ENCODE peak calls at places on chromosomes 2 and 18, in nine cellular contexts. X, E, W, U, S, Q, N, T and A are unnamed samples.

GRCh38 chr2:234763051-234763909 is 188.5 kb upstream of the SH3BP4 start:
- DNase-seq in X (no peak), E (no peak), W (no peak), U (no peak), S (no peak), Q (no peak), N (no peak), T (no peak), A (no peak)

GRCh38 chr2:119426801-119427395 is 4.8 kb upstream of the TMEM37 start:
- DNase-seq in X (peak; percentile 78), E (no peak), W (no peak), U (peak; percentile 91), S (no peak), Q (no peak), N (peak; percentile 89), T (no peak), A (no peak)

GRCh38 chr2:176390276-176390675 is 121.0 kb downstream of the MTX2 start:
- DNase-seq in X (no peak), E (no peak), W (no peak), U (no peak), S (no peak), Q (no peak), N (no peak), T (no peak), A (no peak)

GRCh38 chr2:43026451-43027102 is 199.8 kb downstream of the ZFP36L2 start:
- DNase-seq in X (no peak), E (no peak), W (no peak), U (no peak), S (peak; percentile 55), Q (no peak), N (no peak), T (no peak), A (no peak)

GRCh38 chr2:231672617-231673347 is 35.5 kb upstream of the PTMA start:
- DNase-seq in X (peak; percentile 80), E (no peak), W (peak; percentile 93), U (peak; percentile 87), S (peak; percentile 76), Q (peak; percentile 79), N (peak; percentile 72), T (no peak), A (peak; percentile 75)

GRCh38 chr2:185227391-185227790 is 511.2 kb upstream of the FSIP2 start:
- DNase-seq in X (no peak), E (no peak), W (no peak), U (no peak), S (no peak), Q (no peak), N (no peak), T (no peak), A (no peak)

GRCh38 chr2:26076001-26076587 is 42.2 kb downstream of the RAB10 start:
- DNase-seq in X (no peak), E (no peak), W (no peak), U (no peak), S (no peak), Q (no peak), N (no peak), T (no peak), A (no peak)

GRCh38 chr2:126145752-126146151 is 510.2 kb upstream of the GYPC start:
- DNase-seq in X (no peak), E (no peak), W (peak; percentile 3), U (no peak), S (no peak), Q (no peak), N (no peak), T (no peak), A (no peak)

GRCh38 chr2:133666621-133667020 is 98.4 kb upstream of the NCKAP5 start:
- DNase-seq in X (no peak), E (no peak), W (no peak), U (no peak), S (no peak), Q (no peak), N (no peak), T (no peak), A (no peak)

GRCh38 chr2:234955091-234955511 is 3.3 kb downstream of the SH3BP4 start:
- DNase-seq in X (peak; percentile 29), E (no peak), W (peak; percentile 37), U (no peak), S (no peak), Q (no peak), N (no peak), T (no peak), A (no peak)

GRCh38 chr18:79607361-79607930 is 72.2 kb upstream of the CTDP1 start:
- DNase-seq in X (peak; percentile 43), E (no peak), W (no peak), U (no peak), S (peak; percentile 76), Q (no peak), N (no peak), T (no peak), A (no peak)

GRCh38 chr2:232937278-232937906 is 67.3 kb downstream of the SNORC start:
- DNase-seq in X (no peak), E (no peak), W (no peak), U (no peak), S (no peak), Q (no peak), N (no peak), T (no peak), A (no peak)

GRCh38 chr2:73839653-73840411 is 11.1 kb downstream of the STAMBP start:
- DNase-seq in X (no peak), E (no peak), W (no peak), U (no peak), S (no peak), Q (no peak), N (no peak), T (no peak), A (no peak)
- TF ChIP-seq POLR2AphosphoS5 in X (peak; percentile 43), E (no peak), W (no peak), U (no peak), S (no peak), Q (no peak), N (no peak), T (no peak), A (no peak)

GRCh38 chr2:238439093-238439849 is 12.5 kb downstream of the ASB1 start:
- DNase-seq in X (no peak), E (no peak), W (no peak), U (no peak), S (no peak), Q (peak; percentile 97), N (peak; percentile 61), T (no peak), A (no peak)

GRCh38 chr2:238439912-238440311 is 13.2 kb downstream of the ASB1 start:
- DNase-seq in X (no peak), E (no peak), W (no peak), U (no peak), S (no peak), Q (no peak), N (no peak), T (no peak), A (no peak)

GRCh38 chr2:238440767-238441166 is 14.0 kb downstream of the ASB1 start:
- DNase-seq in X (no peak), E (no peak), W (no peak), U (no peak), S (no peak), Q (no peak), N (no peak), T (no peak), A (no peak)

GRCh38 chr2:238440331-238440730 is 13.6 kb downstream of the ASB1 start:
- DNase-seq in X (no peak), E (no peak), W (no peak), U (no peak), S (no peak), Q (no peak), N (no peak), T (no peak), A (no peak)

GRCh38 chr2:238441262-238442114 is 14.8 kb downstream of the ASB1 start:
- DNase-seq in X (no peak), E (no peak), W (no peak), U (no peak), S (no peak), Q (no peak), N (no peak), T (no peak), A (no peak)
- TF ChIP-seq POLR2AphosphoS5 in X (no peak), E (no peak), W (no peak), U (no peak), S (no peak), Q (no peak), N (no peak), T (no peak), A (no peak)

GRCh38 chr2:45006041-45006941 is 3.0 kb downstream of the SIX2 start:
- DNase-seq in X (no peak), E (no peak), W (peak; percentile 26), U (no peak), S (peak; percentile 70), Q (no peak), N (no peak), T (no peak), A (no peak)
- TF ChIP-seq POLR2AphosphoS5 in X (no peak), E (no peak), W (no peak), U (no peak), S (no peak), Q (no peak), N (no peak), T (no peak), A (no peak)

GRCh38 chr2:219498280-219499057 is at the start of gene GMPPA:
- DNase-seq in X (peak; percentile 99), E (peak; percentile 95), W (peak; percentile 99), U (peak; percentile 98), S (peak; percentile 93), Q (peak; percentile 99), N (peak; percentile 97), T (peak; percentile 97), A (peak; percentile 98)

GRCh38 chr2:219496781-219497494 is 1.8 kb upstream of the GMPPA start:
- DNase-seq in X (peak; percentile 92), E (no peak), W (peak; percentile 65), U (peak; percentile 38), S (peak; percentile 87), Q (no peak), N (peak; percentile 29), T (no peak), A (no peak)

GRCh38 chr2:219499058-219499307 is 292 bp downstream of the GMPPA start:
- DNase-seq in X (no peak), E (no peak), W (no peak), U (no peak), S (no peak), Q (no peak), N (no peak), T (no peak), A (no peak)

GRCh38 chr2:219496247-219496646 is 2.4 kb upstream of the GMPPA start:
- DNase-seq in X (no peak), E (no peak), W (no peak), U (no peak), S (no peak), Q (no peak), N (no peak), T (no peak), A (no peak)

DNA sequence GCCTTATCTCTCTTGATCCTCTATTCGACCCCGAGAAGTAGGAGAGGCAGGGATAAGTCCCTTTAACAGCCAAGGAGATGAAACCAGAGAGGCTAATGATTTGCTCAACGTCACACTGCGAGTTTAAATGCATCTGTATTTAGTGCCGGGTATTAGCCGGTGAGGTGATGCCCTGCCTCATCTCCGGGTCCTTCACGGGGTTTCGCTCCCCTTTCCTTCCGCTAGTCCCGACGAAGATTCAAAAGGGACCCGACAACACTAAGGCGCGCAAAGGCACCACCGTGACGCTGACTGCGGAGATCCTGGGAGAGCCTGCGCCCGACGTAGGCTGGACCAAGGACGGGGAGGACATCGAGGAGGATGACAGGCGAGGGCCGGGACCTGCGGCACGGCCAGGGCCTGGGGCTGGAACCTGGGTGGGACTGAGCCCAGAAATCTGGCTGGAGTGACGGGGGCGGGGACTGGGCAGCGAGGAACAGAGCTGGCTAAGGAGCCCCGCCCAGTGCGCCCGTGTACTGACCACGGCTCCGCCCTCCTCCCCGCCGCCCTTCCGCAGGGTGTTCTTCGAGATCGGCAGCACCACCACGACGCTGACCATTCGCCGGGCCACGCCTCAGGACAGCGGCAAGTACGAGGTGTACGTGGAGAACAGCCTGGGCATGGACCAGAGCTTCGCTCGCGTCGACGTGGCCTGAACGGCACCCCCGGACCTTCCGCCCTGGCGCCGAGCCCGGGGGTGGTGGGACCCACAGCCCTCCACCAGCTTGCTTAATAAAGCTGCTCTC is 1.0 kb upstream of the GMPPA start:
- DNase-seq in X (peak; percentile 97), E (no peak), W (peak; percentile 77), U (peak; percentile 95), S (peak; percentile 95), Q (peak; percentile 56), N (peak; percentile 92), T (peak; percentile 85), A (peak; percentile 57)
- TF ChIP-seq POLR2AphosphoS5 in X (peak; percentile 94), E (no peak), W (no peak), U (peak; percentile 96), S (peak; percentile 95), Q (peak; percentile 74), N (peak; percentile 93), T (peak; percentile 66), A (no peak)